ENCODE peak calls at places on chromosomes 4 and X, in five cellular contexts. W is OCI-LY7, R is prostate gland, D is astrocyte of the spinal cord, X is uterus. K is an unnamed sample.

GRCh38 chrX:2647627-2648026 is 43.5 kb upstream of the CD99 start:
- DNase-seq in W (no peak), R (no peak), D (no peak), X (no peak), K (peak; percentile 63)

GRCh38 chrX:22666441-22666840 is 333.3 kb upstream of the DDX53 start:
- DNase-seq in W (peak; percentile 13), R (no peak), D (peak; percentile 18), X (no peak), K (peak; percentile 7)

GRCh38 chrX:103329991-103330390 is at the start of gene TCEAL7:
- DNase-seq in W (no peak), R (no peak), D (peak; percentile 46), X (peak; percentile 57), K (no peak)

GRCh38 chr4:161815841-161816240 is 348.0 kb downstream of the FSTL5 start:
- DNase-seq in W (no peak), R (no peak), D (no peak), X (no peak), K (no peak)

GRCh38 chrX:115912372-115912897 is 258.1 kb upstream of the AGTR2 start:
- DNase-seq in W (no peak), R (no peak), D (no peak), X (no peak), K (no peak)

GRCh38 chrX:39859991-39860861 is 237.5 kb downstream of the BCOR start:
- DNase-seq in W (peak; percentile 78), R (no peak), D (peak; percentile 67), X (no peak), K (peak; percentile 94)

GRCh38 chr4:38180456-38180855 is 220.3 kb downstream of the PTTG2 start:
- DNase-seq in W (no peak), R (no peak), D (no peak), X (no peak), K (no peak)

GRCh38 chr4:179272282-179272681 is 1830.0 kb upstream of the AGA start:
- DNase-seq in W (no peak), R (no peak), D (no peak), X (no peak), K (no peak)

GRCh38 chr4:143616771-143617170 is 83.7 kb downstream of the FREM3 start:
- DNase-seq in W (no peak), R (no peak), D (peak; percentile 70), X (no peak), K (peak; percentile 51)

GRCh38 chr4:26197018-26197779 is 123.6 kb upstream of the RBPJ start:
- DNase-seq in W (peak; percentile 33), R (no peak), D (peak; percentile 97), X (no peak), K (peak; percentile 86)

GRCh38 chrX:101160001-101160400 is 59.6 kb upstream of the DRP2 start:
- DNase-seq in W (no peak), R (no peak), D (no peak), X (no peak), K (no peak)

GRCh38 chr4:150569384-150569987 is 12.5 kb upstream of the MAB21L2 start:
- DNase-seq in W (no peak), R (no peak), D (peak; percentile 45), X (no peak), K (no peak)

GRCh38 chrX:120604359-120604782 is 470 bp downstream of the MCTS1 start:
- DNase-seq in W (peak; percentile 63), R (no peak), D (peak; percentile 18), X (no peak), K (peak; percentile 39)

GRCh38 chr4:98994474-98995182 is 893 bp upstream of the METAP1 start:
- DNase-seq in W (no peak), R (no peak), D (no peak), X (no peak), K (no peak)

GRCh38 chr4:74431113-74431826 is 13.7 kb upstream of the AREG start:
- DNase-seq in W (no peak), R (no peak), D (peak; percentile 77), X (no peak), K (no peak)

GRCh38 chr4:37429906-37430305 is 185.4 kb downstream of the NWD2 start:
- DNase-seq in W (no peak), R (no peak), D (no peak), X (no peak), K (no peak)

GRCh38 chr4:37685211-37685725 is 908 bp downstream of the RELL1 start:
- DNase-seq in W (peak; percentile 65), R (no peak), D (peak; percentile 65), X (no peak), K (peak; percentile 72)

GRCh38 chr4:3041192-3042142 is 32.9 kb downstream of the HTT-AS start:
- DNase-seq in W (peak; percentile 21), R (peak; percentile 10), D (peak; percentile 21), X (no peak), K (peak; percentile 55)

GRCh38 chrX:155027509-155028066 is 944 bp downstream of the FUNDC2 start:
- DNase-seq in W (peak; percentile 33), R (peak; percentile 8), D (peak; percentile 67), X (no peak), K (peak; percentile 26)

GRCh38 chr4:147543039-147543438 is 62.1 kb downstream of the EDNRA start:
- DNase-seq in W (no peak), R (no peak), D (peak; percentile 48), X (no peak), K (no peak)

GRCh38 chrX:8306296-8306975 is 135.4 kb upstream of the VCX2 start:
- DNase-seq in W (no peak), R (no peak), D (no peak), X (no peak), K (no peak)

GRCh38 chr4:37734989-37735388 is 48.8 kb upstream of the RELL1 start:
- DNase-seq in W (no peak), R (no peak), D (no peak), X (no peak), K (no peak)

DNA sequence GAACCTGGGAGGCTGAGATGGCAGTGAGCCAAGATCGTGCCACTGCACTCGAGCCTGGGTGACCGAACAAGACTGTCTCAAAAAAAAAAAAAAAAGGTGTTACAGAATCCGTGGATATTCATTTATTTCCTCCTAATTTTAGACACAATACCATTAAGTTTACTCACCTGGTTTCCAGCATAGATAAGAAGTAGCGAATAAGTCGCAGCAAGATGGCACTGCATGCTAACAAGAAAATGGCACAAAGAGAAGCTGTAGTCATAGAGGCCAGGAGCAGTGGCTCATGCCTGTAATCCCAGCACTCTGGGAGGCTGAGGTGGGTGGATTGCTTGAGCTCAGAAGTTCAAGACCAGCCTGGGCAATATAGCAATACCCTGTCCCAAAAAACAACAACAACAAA is 17.0 kb upstream of the MOB1B start:
- DNase-seq in W (no peak), R (no peak), D (no peak), X (no peak), K (no peak)
- TF ChIP-seq CTCF in W (no peak), R (no peak), D (no peak), X (no peak), K (no peak)

GRCh38 chrX:123173833-123174232 is 10.2 kb upstream of the GRIA3 start:
- DNase-seq in W (peak; percentile 10), R (no peak), D (no peak), X (no peak), K (no peak)
- TF ChIP-seq CTCF in W (peak; percentile 59), R (no peak), D (peak; percentile 13), X (no peak), K (no peak)

GRCh38 chr4:176319704-176320339 is at the start of gene SPCS3:
- DNase-seq in W (peak; percentile 98), R (peak; percentile 97), D (peak; percentile 96), X (peak; percentile 95), K (peak; percentile 95)
- TF ChIP-seq CTCF in W (no peak), R (no peak), D (no peak), X (no peak), K (no peak)

GRCh38 chrX:38172596-38172995 is 48.1 kb downstream of the SRPX start:
- DNase-seq in W (no peak), R (no peak), D (no peak), X (no peak), K (no peak)

GRCh38 chrX:38170556-38170955 is 50.1 kb downstream of the SRPX start:
- DNase-seq in W (no peak), R (no peak), D (no peak), X (no peak), K (no peak)

DNA sequence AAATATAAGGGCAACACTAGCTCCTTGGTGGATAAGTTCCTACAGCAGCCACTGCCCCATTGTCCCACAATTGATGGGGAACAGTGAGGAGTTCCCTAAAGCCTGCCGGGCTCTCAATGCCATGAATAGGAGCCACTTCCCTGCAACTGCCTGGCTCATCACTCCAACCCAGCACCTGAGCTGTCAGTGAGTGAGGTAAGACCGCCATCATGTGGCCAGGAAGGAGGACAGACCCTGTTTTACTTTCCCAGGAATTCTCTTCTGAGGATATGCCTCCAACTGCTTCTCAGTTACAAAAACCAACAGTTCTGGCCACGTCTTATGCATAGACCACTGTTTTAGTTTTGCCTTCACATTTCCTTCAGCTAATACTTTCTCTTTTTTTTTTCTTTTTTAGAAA is 45.5 kb downstream of the SRPX start:
- DNase-seq in W (peak; percentile 37), R (peak; percentile 6), D (peak; percentile 19), X (no peak), K (peak; percentile 2)
- TF ChIP-seq CTCF in W (peak; percentile 72), R (no peak), D (peak; percentile 58), X (peak; percentile 11), K (no peak)

DNA sequence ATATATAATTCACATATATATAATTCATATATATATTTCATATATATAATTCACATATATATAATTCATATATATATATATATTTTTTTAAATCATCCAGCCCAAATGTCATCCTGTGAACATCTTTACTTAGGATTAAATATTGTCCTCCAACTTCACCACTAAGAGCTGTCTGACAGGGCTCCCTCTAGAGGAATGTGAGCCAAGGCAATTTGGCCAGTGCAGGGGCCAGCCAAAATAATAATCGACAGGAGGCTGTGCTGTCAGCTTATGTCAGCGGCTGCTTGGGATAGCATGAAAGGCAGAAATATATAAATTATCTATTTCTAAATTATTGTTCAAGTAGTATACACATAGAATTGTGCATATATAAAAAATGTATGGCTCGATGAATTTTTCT is 29.5 kb downstream of the EGFL6 start:
- DNase-seq in W (peak; percentile 3), R (no peak), D (no peak), X (no peak), K (no peak)
- TF ChIP-seq CTCF in W (peak; percentile 37), R (no peak), D (peak; percentile 40), X (no peak), K (no peak)

GRCh38 chrX:133249659-133250058 is 31.5 kb upstream of the TFDP3 start:
- DNase-seq in W (no peak), R (no peak), D (no peak), X (no peak), K (no peak)
- TF ChIP-seq CTCF in W (no peak), R (no peak), D (no peak), X (no peak), K (no peak)

DNA sequence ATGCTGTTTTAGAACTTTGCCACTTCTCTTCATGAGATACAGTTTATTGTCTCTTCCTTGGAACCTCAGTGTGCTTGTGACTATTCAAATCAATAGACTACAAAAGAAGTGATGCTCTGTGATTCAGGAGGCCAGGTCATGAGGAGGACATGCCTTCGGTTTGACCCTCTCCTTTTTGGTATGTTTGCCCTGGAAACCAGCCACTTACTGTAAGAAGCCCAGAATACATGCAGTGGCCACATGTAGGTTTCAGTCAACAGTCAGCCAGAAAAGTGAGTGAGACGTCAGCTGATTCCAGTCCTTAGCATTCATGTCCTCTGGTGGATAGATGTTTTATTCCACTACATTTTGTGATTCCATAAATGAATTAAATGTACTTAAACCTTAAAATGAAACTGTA is 328.7 kb downstream of the PCDH18 start:
- DNase-seq in W (no peak), R (no peak), D (peak; percentile 87), X (no peak), K (no peak)
- TF ChIP-seq CTCF in W (no peak), R (no peak), D (no peak), X (no peak), K (no peak)

GRCh38 chr4:159455675-159456235 is 352.9 kb downstream of the RAPGEF2 start:
- DNase-seq in W (peak; percentile 28), R (no peak), D (peak; percentile 73), X (no peak), K (peak; percentile 26)
- TF ChIP-seq CTCF in W (peak; percentile 79), R (no peak), D (peak; percentile 87), X (no peak), K (peak; percentile 22)

K was measured in activated CD8-positive, alpha-beta T cell treated with anti-CD3 and anti-CD28 coated beads for 36 hours.